ENCODE peak calls at places on chromosomes 12 and 14, in eight cellular contexts. J is NCI-H1048, A is H7, Q is endothelial cell, E is NCI-H2171 treated with DMSO at 0.1 percent for 48 hours, U is amniotic stem cell, P is astrocyte of the cerebellum, V is kidney tubule cell. G is an unnamed sample.

GRCh38 chr12:10771132-10771733 is 31.2 kb downstream of the TAS2R7 start:
- DNase-seq in J (no peak), A (peak), Q (no peak), E (peak), U (no peak), P (peak), V (peak), G (peak)

GRCh38 chr14:30692669-30693068 is 70.5 kb downstream of the SCFD1 start:
- DNase-seq in J (no peak), A (no peak), Q (no peak), E (no peak), U (no peak), P (no peak), V (no peak), G (no peak)

GRCh38 chr12:49389092-49389703 is 21.9 kb downstream of the SPATS2 start:
- DNase-seq in J (no peak), A (peak), Q (peak), E (no peak), U (no peak), P (no peak), V (no peak), G (no peak)

GRCh38 chr12:77924703-77925102 is 94.0 kb downstream of the NAV3 start:
- DNase-seq in J (peak), A (no peak), Q (no peak), E (no peak), U (peak), P (no peak), V (no peak), G (no peak)

GRCh38 chr12:69457433-69457832 is 12.8 kb upstream of the FRS2 start:
- DNase-seq in J (no peak), A (no peak), Q (no peak), E (no peak), U (no peak), P (no peak), V (no peak), G (no peak)

GRCh38 chr12:3885179-3886094 is 12.2 kb upstream of the PARP11 start:
- DNase-seq in J (no peak), A (peak), Q (peak), E (peak), U (peak), P (peak), V (peak), G (peak)

GRCh38 chr14:101134161-101134631 is 230.7 kb upstream of the RTL1 start:
- DNase-seq in J (no peak), A (peak), Q (no peak), E (no peak), U (no peak), P (no peak), V (no peak), G (no peak)

GRCh38 chr14:79597561-79597960 is 613.7 kb downstream of the DIO2 start:
- DNase-seq in J (no peak), A (no peak), Q (no peak), E (no peak), U (no peak), P (no peak), V (no peak), G (no peak)

GRCh38 chr12:96814200-96814599 is 92.9 kb upstream of the NEDD1 start:
- DNase-seq in J (no peak), A (no peak), Q (no peak), E (no peak), U (no peak), P (no peak), V (no peak), G (no peak)

GRCh38 chr12:116784238-116784612 is 46.1 kb downstream of the RNFT2 start:
- DNase-seq in J (no peak), A (peak), Q (no peak), E (peak), U (no peak), P (no peak), V (no peak), G (no peak)

GRCh38 chr12:71438670-71439361 is 782 bp upstream of the LGR5 start:
- DNase-seq in J (no peak), A (peak), Q (no peak), E (peak), U (no peak), P (no peak), V (peak), G (no peak)

GRCh38 chr14:72651081-72651480 is 242.8 kb downstream of the DPF3 start:
- DNase-seq in J (no peak), A (no peak), Q (no peak), E (no peak), U (no peak), P (peak), V (no peak), G (no peak)

GRCh38 chr14:89242871-89243270 is 174.2 kb downstream of the FOXN3 start:
- DNase-seq in J (no peak), A (peak), Q (no peak), E (no peak), U (no peak), P (no peak), V (no peak), G (no peak)

GRCh38 chr14:95507174-95507573 is 9.3 kb downstream of the SYNE3 start:
- DNase-seq in J (no peak), A (no peak), Q (no peak), E (no peak), U (peak), P (peak), V (peak), G (no peak)

GRCh38 chr14:80393766-80394165 is 182.5 kb upstream of the DIO2 start:
- DNase-seq in J (no peak), A (no peak), Q (no peak), E (no peak), U (no peak), P (no peak), V (no peak), G (no peak)

GRCh38 chr12:131818821-131819585 is 9.2 kb upstream of the MMP17 start:
- DNase-seq in J (no peak), A (peak), Q (no peak), E (no peak), U (no peak), P (no peak), V (no peak), G (no peak)

GRCh38 chr12:99960312-99960711 is 24.4 kb downstream of the ANKS1B start:
- DNase-seq in J (no peak), A (no peak), Q (peak), E (peak), U (no peak), P (no peak), V (peak), G (no peak)

GRCh38 chr12:40464121-40464520 is 228.1 kb upstream of the CNTN1 start:
- DNase-seq in J (no peak), A (no peak), Q (no peak), E (no peak), U (no peak), P (no peak), V (peak), G (no peak)

GRCh38 chr14:69287096-69287991 is 27.4 kb downstream of the GALNT16 start:
- DNase-seq in J (no peak), A (peak), Q (no peak), E (peak), U (no peak), P (peak), V (no peak), G (no peak)

GRCh38 chr12:79566452-79566851 is 124.3 kb downstream of the PAWR start:
- DNase-seq in J (no peak), A (no peak), Q (no peak), E (no peak), U (no peak), P (no peak), V (peak), G (no peak)

GRCh38 chr14:68807148-68807600 is 14.3 kb upstream of the ZFP36L1 start:
- DNase-seq in J (no peak), A (peak), Q (no peak), E (peak), U (no peak), P (no peak), V (peak), G (no peak)

GRCh38 chr12:118063567-118064391 is 2.8 kb upstream of the WSB2 start:
- DNase-seq in J (no peak), A (no peak), Q (no peak), E (no peak), U (no peak), P (no peak), V (no peak), G (no peak)

GRCh38 chr12:108495054-108495453 is 20.0 kb upstream of the FICD start:
- DNase-seq in J (no peak), A (peak), Q (peak), E (peak), U (no peak), P (no peak), V (peak), G (no peak)

GRCh38 chr12:10018390-10018789 is 8.0 kb downstream of the CLEC12B start:
- DNase-seq in J (no peak), A (no peak), Q (no peak), E (no peak), U (no peak), P (no peak), V (no peak), G (no peak)

GRCh38 chr14:106826833-106827369 is 1300.5 kb downstream of the TMEM121 start:
- DNase-seq in J (no peak), A (no peak), Q (no peak), E (no peak), U (no peak), P (no peak), V (peak), G (no peak)

GRCh38 chr12:108678070-108678730 is 44.5 kb upstream of the SELPLG start:
- DNase-seq in J (no peak), A (no peak), Q (no peak), E (no peak), U (no peak), P (no peak), V (no peak), G (no peak)

GRCh38 chr12:104623920-104624319 is 167.2 kb downstream of the CHST11 start:
- DNase-seq in J (no peak), A (no peak), Q (no peak), E (no peak), U (no peak), P (no peak), V (no peak), G (no peak)

GRCh38 chr14:88535149-88535548 is 19.7 kb downstream of the PTPN21 start:
- DNase-seq in J (no peak), A (no peak), Q (peak), E (no peak), U (no peak), P (no peak), V (peak), G (no peak)

GRCh38 chr12:39505562-39505961 is 62.6 kb upstream of the KIF21A start:
- DNase-seq in J (no peak), A (no peak), Q (no peak), E (no peak), U (no peak), P (no peak), V (no peak), G (no peak)

GRCh38 chr12:119369907-119370546 is 35.5 kb downstream of the CCDC60 start:
- DNase-seq in J (no peak), A (no peak), Q (no peak), E (no peak), U (no peak), P (no peak), V (no peak), G (no peak)

GRCh38 chr12:57181072-57181471 is 33.7 kb upstream of the LRP1-AS start:
- DNase-seq in J (no peak), A (no peak), Q (no peak), E (no peak), U (no peak), P (no peak), V (no peak), G (no peak)

GRCh38 chr14:33435911-33436310 is 497.2 kb downstream of the NPAS3 start:
- DNase-seq in J (no peak), A (no peak), Q (no peak), E (no peak), U (peak), P (peak), V (peak), G (no peak)

GRCh38 chr14:65330416-65330815 is 82.1 kb upstream of the FUT8 start:
- DNase-seq in J (no peak), A (no peak), Q (no peak), E (no peak), U (no peak), P (no peak), V (no peak), G (no peak)

G was measured in Panc1.